ENCODE peak calls at places on chromosomes 13 and 19, in eight cellular contexts. L is stomach, F is K562, K is H1, Y is Panc1, Q is GM23338, P is HL-60, U is upper lobe of left lung. I is an unnamed sample.
A peak's percentile ranks its signal among the peaks of the same experiment; 100 is the strongest.

GRCh38 chr13:113862766-113863510 is 938 bp downstream of the GAS6 start:
- DNase-seq in L (peak; percentile 77), F (peak; percentile 54), K (no peak), Y (no peak), Q (peak; percentile 78), P (peak; percentile 15), U (peak; percentile 57), I (peak; percentile 76)

GRCh38 chr13:112965573-112966115 is 3.4 kb upstream of the MCF2L start:
- DNase-seq in L (no peak), F (no peak), K (no peak), Y (no peak), Q (no peak), P (no peak), U (no peak), I (peak; percentile 2)

GRCh38 chr13:92512852-92513251 is 713.8 kb upstream of the GPC6 start:
- DNase-seq in L (no peak), F (no peak), K (no peak), Y (no peak), Q (no peak), P (no peak), U (no peak), I (no peak)

GRCh38 chr19:49949735-49950589 is 11.0 kb downstream of the SIGLEC11 start:
- DNase-seq in L (no peak), F (no peak), K (no peak), Y (no peak), Q (no peak), P (no peak), U (no peak), I (no peak)

GRCh38 chr19:391726-392374 is 17.1 kb downstream of the C2CD4C start:
- DNase-seq in L (no peak), F (no peak), K (no peak), Y (no peak), Q (no peak), P (no peak), U (peak; percentile 13), I (no peak)

GRCh38 chr13:21637296-21637695 is 33.3 kb upstream of the MICU2 start:
- DNase-seq in L (peak; percentile 82), F (peak; percentile 31), K (no peak), Y (no peak), Q (peak; percentile 10), P (peak; percentile 43), U (peak; percentile 89), I (peak; percentile 86)

GRCh38 chr19:3467437-3468198 is 12.7 kb downstream of the SMIM24 start:
- DNase-seq in L (no peak), F (peak; percentile 17), K (no peak), Y (no peak), Q (no peak), P (no peak), U (no peak), I (no peak)

GRCh38 chr13:89027694-89028306 is 1356.6 kb downstream of the SLITRK5 start:
- DNase-seq in L (no peak), F (no peak), K (no peak), Y (no peak), Q (no peak), P (no peak), U (no peak), I (no peak)

GRCh38 chr19:47714339-47714738 is 1.1 kb downstream of the EHD2 start:
- DNase-seq in L (no peak), F (no peak), K (no peak), Y (no peak), Q (no peak), P (no peak), U (no peak), I (no peak)

GRCh38 chr13:41960195-41960699 is 662 bp downstream of the VWA8 start:
- DNase-seq in L (no peak), F (no peak), K (no peak), Y (no peak), Q (peak; percentile 35), P (no peak), U (no peak), I (peak; percentile 15)

GRCh38 chr13:78750735-78751134 is 91.8 kb upstream of the OBI1 start:
- DNase-seq in L (no peak), F (no peak), K (no peak), Y (no peak), Q (peak; percentile 24), P (no peak), U (no peak), I (no peak)

GRCh38 chr19:31139871-31140505 is 209.2 kb downstream of the TSHZ3 start:
- DNase-seq in L (no peak), F (no peak), K (no peak), Y (no peak), Q (no peak), P (no peak), U (no peak), I (no peak)

GRCh38 chr13:19726611-19727010 is 56.1 kb downstream of the PSPC1 start:
- DNase-seq in L (no peak), F (no peak), K (no peak), Y (no peak), Q (no peak), P (no peak), U (no peak), I (no peak)

GRCh38 chr13:60226507-60226906 is 62.8 kb upstream of the DIAPH3 start:
- DNase-seq in L (no peak), F (peak; percentile 8), K (no peak), Y (no peak), Q (peak; percentile 51), P (no peak), U (no peak), I (peak; percentile 13)

DNA sequence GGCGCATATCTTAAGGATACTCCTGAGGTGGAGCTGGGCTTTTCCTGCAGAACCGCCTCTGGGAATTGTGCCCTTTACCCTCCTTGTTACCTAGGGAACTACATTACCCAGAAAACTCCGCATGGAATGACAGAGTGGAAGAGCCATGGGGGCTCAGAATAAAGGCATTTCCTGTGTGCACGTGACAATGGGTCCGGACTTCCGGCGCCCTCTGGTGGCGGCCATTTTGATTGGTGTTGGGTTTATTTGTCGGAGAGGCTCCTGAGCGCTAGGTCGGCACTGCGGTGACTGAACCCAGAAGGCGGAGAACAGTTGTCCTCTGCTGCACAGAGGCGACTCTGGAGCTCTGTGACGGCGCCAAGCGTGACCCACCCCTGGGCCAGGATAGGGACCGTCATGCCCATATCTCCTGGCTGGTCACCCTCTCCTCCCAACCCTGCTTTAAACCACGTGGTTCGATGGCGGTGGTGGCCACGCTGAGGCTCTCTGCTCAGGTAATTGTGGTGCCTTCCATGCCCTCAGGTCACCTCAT is at the start of gene ZNF587B:
- DNase-seq in L (peak; percentile 51), F (peak; percentile 35), K (peak; percentile 77), Y (no peak), Q (peak; percentile 99), P (no peak), U (peak; percentile 42), I (peak; percentile 64)
- TF ChIP-seq POLR2AphosphoS5 in L (no peak), F (no peak), K (peak; percentile 95), Y (no peak), Q (peak; percentile 68), P (no peak), U (peak; percentile 26), I (no peak)

GRCh38 chr19:34598217-34599155 is 78.5 kb downstream of the SCGB2B2 start:
- DNase-seq in L (no peak), F (no peak), K (no peak), Y (no peak), Q (no peak), P (no peak), U (no peak), I (no peak)
- TF ChIP-seq POLR2AphosphoS5 in L (no peak), F (no peak), K (no peak), Y (no peak), Q (no peak), P (no peak), U (no peak), I (no peak)

DNA sequence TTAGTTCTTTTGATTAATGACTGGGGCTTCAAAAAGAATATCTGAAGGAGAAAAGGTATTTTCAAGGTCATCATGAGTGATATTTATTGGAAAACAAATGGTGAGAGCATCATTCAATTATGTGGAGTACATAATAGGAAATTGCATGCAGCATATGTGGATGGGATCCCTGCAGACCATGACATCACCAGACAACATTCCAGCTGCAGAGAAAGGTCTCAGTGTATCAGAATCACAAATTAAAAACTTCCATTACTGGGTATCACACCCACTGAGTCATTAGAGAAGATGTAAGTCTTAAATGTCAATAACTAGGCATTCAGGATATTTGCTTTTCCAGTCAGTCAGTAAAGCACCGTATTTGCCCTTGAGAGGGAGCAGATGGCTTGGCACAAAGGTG is 574.4 kb upstream of the SLC10A2 start:
- DNase-seq in L (no peak), F (no peak), K (no peak), Y (no peak), Q (no peak), P (no peak), U (no peak), I (no peak)
- TF ChIP-seq POLR2AphosphoS5 in L (no peak), F (no peak), K (no peak), Y (no peak), Q (no peak), P (no peak), U (no peak), I (no peak)

DNA sequence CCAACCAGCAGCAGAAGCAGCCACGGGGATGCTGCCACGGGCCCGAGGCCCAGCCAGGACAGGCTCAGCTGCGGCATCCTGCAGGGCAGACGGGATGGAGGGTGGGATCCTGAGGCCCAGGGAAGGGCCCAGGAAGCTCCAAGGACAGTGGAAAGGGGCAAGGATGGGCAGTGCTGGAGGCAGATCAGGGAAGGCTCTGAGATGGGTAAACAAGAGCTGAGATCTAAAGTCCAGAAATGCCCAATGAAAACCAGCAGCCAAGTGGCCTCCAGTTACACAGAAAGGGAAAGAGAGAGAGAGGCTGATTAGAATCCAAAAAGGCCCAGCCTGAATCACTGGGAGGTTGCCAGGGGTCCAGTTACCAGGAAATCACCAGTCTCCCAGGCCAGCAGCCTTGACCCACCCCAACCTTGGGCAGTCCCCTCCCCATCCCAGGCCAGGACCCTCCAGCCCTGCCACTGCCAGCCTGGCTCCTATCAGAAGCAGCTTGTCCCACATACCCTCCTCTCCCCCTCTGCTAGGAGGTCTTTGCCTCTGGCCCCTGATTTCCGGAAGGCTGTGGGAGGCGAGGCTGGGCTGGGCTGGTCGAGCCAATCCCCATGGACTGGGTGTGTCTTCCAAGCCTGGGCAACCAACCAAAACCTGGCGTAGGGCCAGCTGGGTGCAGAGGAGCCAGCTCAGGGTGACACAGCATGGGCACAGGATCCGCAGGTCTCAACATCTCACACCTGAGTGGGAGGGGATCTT is at the start of gene CYP4F11:
- DNase-seq in L (peak; percentile 96), F (no peak), K (no peak), Y (no peak), Q (no peak), P (no peak), U (no peak), I (peak; percentile 95)
- TF ChIP-seq POLR2AphosphoS5 in L (peak; percentile 75), F (no peak), K (no peak), Y (no peak), Q (no peak), P (no peak), U (no peak), I (no peak)

GRCh38 chr13:110341445-110342247 is 34.6 kb downstream of the COL4A2 start:
- DNase-seq in L (no peak), F (no peak), K (no peak), Y (no peak), Q (no peak), P (no peak), U (no peak), I (no peak)
- TF ChIP-seq POLR2AphosphoS5 in L (peak; percentile 23), F (no peak), K (no peak), Y (no peak), Q (no peak), P (no peak), U (peak; percentile 60), I (peak; percentile 34)

DNA sequence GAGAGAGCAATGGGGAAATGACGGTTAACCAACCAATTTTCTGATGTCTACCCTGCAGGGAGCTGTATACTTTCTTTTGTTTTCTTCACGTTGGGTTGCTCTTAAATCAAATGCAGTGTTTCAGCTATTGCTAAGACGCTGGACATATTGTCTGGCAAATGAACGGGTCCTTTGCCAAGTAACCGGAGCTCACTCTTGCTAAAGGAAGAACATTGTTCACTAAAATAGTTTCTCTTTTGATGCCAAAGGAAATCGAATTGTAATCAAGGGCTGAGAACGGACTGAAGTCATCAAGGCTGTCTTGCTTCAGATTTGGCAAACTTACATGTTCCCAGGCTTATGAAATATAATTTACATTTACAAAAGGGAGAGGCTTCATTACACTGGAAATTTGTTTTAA is 142.3 kb upstream of the ARGLU1 start:
- DNase-seq in L (no peak), F (no peak), K (no peak), Y (no peak), Q (no peak), P (no peak), U (no peak), I (no peak)
- TF ChIP-seq POLR2AphosphoS5 in L (peak; percentile 10), F (no peak), K (no peak), Y (no peak), Q (no peak), P (no peak), U (peak; percentile 39), I (no peak)

I was measured in transverse colon.